ENCODE peak calls at places on chromosomes 16 and 17, in seven cellular contexts. One of them, this sample, is unnamed. For H3K27me3, the result is how much of the 10 kb centered on the place peaks cover.

GRCh38 chr16:80330803-80331202 is 210.0 kb upstream of the DYNLRB2 start:
- DNase-seq in neuronal stem cell: no peak
- DNase-seq in mesendoderm: no peak
- DNase-seq in IMR-90: no peak
- DNase-seq in H1: no peak
- DNase-seq in trophoblast cell: no peak
- DNase-seq in mesenchymal stem cell: no peak
- DNase-seq in this sample: no peak

GRCh38 chr17:59427425-59427921 is 96.0 kb downstream of the YPEL2 start:
- DNase-seq in neuronal stem cell: no peak
- DNase-seq in mesendoderm: peak
- DNase-seq in IMR-90: peak
- DNase-seq in H1: no peak
- DNase-seq in trophoblast cell: peak
- DNase-seq in mesenchymal stem cell: peak
- DNase-seq in this sample: no peak

GRCh38 chr16:9817586-9817985 is 364.6 kb downstream of the GRIN2A start:
- DNase-seq in neuronal stem cell: no peak
- DNase-seq in mesendoderm: no peak
- DNase-seq in IMR-90: no peak
- DNase-seq in H1: no peak
- DNase-seq in trophoblast cell: no peak
- DNase-seq in mesenchymal stem cell: no peak
- DNase-seq in this sample: no peak

GRCh38 chr16:79008869-79009179 is 591.7 kb downstream of the MAF start:
- DNase-seq in neuronal stem cell: no peak
- DNase-seq in mesendoderm: no peak
- DNase-seq in IMR-90: no peak
- DNase-seq in H1: no peak
- DNase-seq in trophoblast cell: no peak
- DNase-seq in mesenchymal stem cell: no peak
- DNase-seq in this sample: no peak

GRCh38 chr16:56983211-56983751 is 6.1 kb upstream of the NLRC5 start:
- DNase-seq in neuronal stem cell: no peak
- DNase-seq in mesendoderm: no peak
- DNase-seq in IMR-90: no peak
- DNase-seq in H1: no peak
- DNase-seq in trophoblast cell: no peak
- DNase-seq in mesenchymal stem cell: no peak
- DNase-seq in this sample: no peak

GRCh38 chr17:55530064-55530463 is 18.8 kb upstream of the SMIM36 start:
- DNase-seq in neuronal stem cell: no peak
- DNase-seq in mesendoderm: no peak
- DNase-seq in IMR-90: no peak
- DNase-seq in H1: no peak
- DNase-seq in trophoblast cell: no peak
- DNase-seq in mesenchymal stem cell: no peak
- DNase-seq in this sample: no peak

GRCh38 chr17:78651551-78651950 is 74.4 kb upstream of the DNAH17 start:
- DNase-seq in neuronal stem cell: no peak
- DNase-seq in mesendoderm: no peak
- DNase-seq in IMR-90: peak
- DNase-seq in H1: no peak
- DNase-seq in trophoblast cell: no peak
- DNase-seq in mesenchymal stem cell: no peak
- DNase-seq in this sample: no peak

GRCh38 chr16:17556276-17557052 is 85.7 kb upstream of the XYLT1 start:
- DNase-seq in neuronal stem cell: peak
- DNase-seq in mesendoderm: peak
- DNase-seq in IMR-90: peak
- DNase-seq in H1: no peak
- DNase-seq in trophoblast cell: peak
- DNase-seq in mesenchymal stem cell: no peak
- DNase-seq in this sample: peak

GRCh38 chr16:85490971-85491771 is 122.0 kb upstream of the GSE1 start:
- DNase-seq in neuronal stem cell: no peak
- DNase-seq in mesendoderm: peak
- DNase-seq in IMR-90: no peak
- DNase-seq in H1: peak
- DNase-seq in trophoblast cell: no peak
- DNase-seq in mesenchymal stem cell: no peak
- DNase-seq in this sample: peak

GRCh38 chr16:70635356-70636016 is 10.9 kb upstream of the IL34 start:
- DNase-seq in neuronal stem cell: peak
- DNase-seq in mesendoderm: no peak
- DNase-seq in IMR-90: peak
- DNase-seq in H1: no peak
- DNase-seq in trophoblast cell: no peak
- DNase-seq in mesenchymal stem cell: peak
- DNase-seq in this sample: no peak

GRCh38 chr17:66676421-66676820 is 158.5 kb upstream of the CACNG5 start:
- DNase-seq in neuronal stem cell: no peak
- DNase-seq in mesendoderm: no peak
- DNase-seq in IMR-90: no peak
- DNase-seq in H1: no peak
- DNase-seq in trophoblast cell: peak
- DNase-seq in mesenchymal stem cell: no peak
- DNase-seq in this sample: no peak

GRCh38 chr16:90027611-90028010 is 8.4 kb upstream of the DBNDD1 start:
- DNase-seq in neuronal stem cell: no peak
- DNase-seq in mesendoderm: no peak
- DNase-seq in IMR-90: no peak
- DNase-seq in H1: no peak
- DNase-seq in trophoblast cell: no peak
- DNase-seq in mesenchymal stem cell: no peak
- DNase-seq in this sample: no peak

GRCh38 chr16:67969286-67970039 is 1.0 kb upstream of the SLC12A4 start:
- DNase-seq in neuronal stem cell: peak
- DNase-seq in mesendoderm: peak
- DNase-seq in IMR-90: no peak
- DNase-seq in H1: peak
- DNase-seq in trophoblast cell: no peak
- DNase-seq in mesenchymal stem cell: peak
- DNase-seq in this sample: peak

GRCh38 chr16:15950869-15951268 is 1.5 kb downstream of the ABCC1 start:
- DNase-seq in neuronal stem cell: no peak
- DNase-seq in mesendoderm: no peak
- DNase-seq in IMR-90: no peak
- DNase-seq in H1: no peak
- DNase-seq in trophoblast cell: no peak
- DNase-seq in mesenchymal stem cell: no peak
- DNase-seq in this sample: no peak

GRCh38 chr17:40810505-40810904 is 10.7 kb upstream of the KRT28 start:
- DNase-seq in neuronal stem cell: no peak
- DNase-seq in mesendoderm: no peak
- DNase-seq in IMR-90: peak
- DNase-seq in H1: no peak
- DNase-seq in trophoblast cell: no peak
- DNase-seq in mesenchymal stem cell: no peak
- DNase-seq in this sample: no peak

GRCh38 chr17:78885956-78886355 is 17.0 kb downstream of the CEP295NL start:
- DNase-seq in neuronal stem cell: no peak
- DNase-seq in mesendoderm: no peak
- DNase-seq in IMR-90: no peak
- DNase-seq in H1: no peak
- DNase-seq in trophoblast cell: peak
- DNase-seq in mesenchymal stem cell: no peak
- DNase-seq in this sample: no peak

GRCh38 chr16:81277681-81278080 is 37.1 kb upstream of the GAN start:
- DNase-seq in neuronal stem cell: no peak
- DNase-seq in mesendoderm: no peak
- DNase-seq in IMR-90: no peak
- DNase-seq in H1: no peak
- DNase-seq in trophoblast cell: peak
- DNase-seq in mesenchymal stem cell: no peak
- DNase-seq in this sample: no peak

GRCh38 chr17:61770043-61770442 is 93.3 kb downstream of the BRIP1 start:
- DNase-seq in neuronal stem cell: no peak
- DNase-seq in mesendoderm: peak
- DNase-seq in IMR-90: peak
- DNase-seq in H1: no peak
- DNase-seq in trophoblast cell: peak
- DNase-seq in mesenchymal stem cell: peak
- DNase-seq in this sample: no peak

GRCh38 chr16:8966781-8967436 is 3.2 kb upstream of the USP7 start:
- DNase-seq in neuronal stem cell: no peak
- DNase-seq in mesendoderm: peak
- DNase-seq in IMR-90: no peak
- DNase-seq in H1: no peak
- DNase-seq in trophoblast cell: no peak
- DNase-seq in mesenchymal stem cell: no peak
- DNase-seq in this sample: no peak

GRCh38 chr17:1834378-1835149 is 4.8 kb downstream of the RPA1 start:
- DNase-seq in neuronal stem cell: no peak
- DNase-seq in mesendoderm: no peak
- DNase-seq in IMR-90: no peak
- DNase-seq in H1: no peak
- DNase-seq in trophoblast cell: no peak
- DNase-seq in mesenchymal stem cell: no peak
- DNase-seq in this sample: no peak

GRCh38 chr17:80997471-80998387 is 6.1 kb downstream of the CHMP6 start:
- DNase-seq in neuronal stem cell: no peak
- DNase-seq in mesendoderm: no peak
- DNase-seq in IMR-90: no peak
- DNase-seq in H1: no peak
- DNase-seq in trophoblast cell: no peak
- DNase-seq in mesenchymal stem cell: no peak
- DNase-seq in this sample: peak

GRCh38 chr16:71467810-71468209 is 5.8 kb upstream of the ZNF23 start:
- DNase-seq in neuronal stem cell: peak
- DNase-seq in mesendoderm: peak
- DNase-seq in IMR-90: peak
- DNase-seq in H1: no peak
- DNase-seq in trophoblast cell: no peak
- DNase-seq in mesenchymal stem cell: peak
- DNase-seq in this sample: peak

GRCh38 chr17:7632492-7632894 is 2.6 kb downstream of the SHBG start:
- DNase-seq in neuronal stem cell: no peak
- DNase-seq in mesendoderm: peak
- DNase-seq in IMR-90: peak
- DNase-seq in H1: peak
- DNase-seq in trophoblast cell: no peak
- DNase-seq in mesenchymal stem cell: peak
- DNase-seq in this sample: peak

GRCh38 chr17:63082273-63082861 is 116.3 kb downstream of the TANC2 start:
- DNase-seq in neuronal stem cell: no peak
- DNase-seq in mesendoderm: peak
- DNase-seq in IMR-90: peak
- DNase-seq in H1: no peak
- DNase-seq in trophoblast cell: no peak
- DNase-seq in mesenchymal stem cell: peak
- DNase-seq in this sample: no peak

GRCh38 chr17:80507965-80508364 is 31.6 kb upstream of the NPTX1 start:
- DNase-seq in neuronal stem cell: no peak
- DNase-seq in mesendoderm: no peak
- DNase-seq in IMR-90: no peak
- DNase-seq in H1: no peak
- DNase-seq in trophoblast cell: no peak
- DNase-seq in mesenchymal stem cell: no peak
- DNase-seq in this sample: no peak

GRCh38 chr16:65583498-65583897 is 461.6 kb upstream of the CDH11 start:
- DNase-seq in neuronal stem cell: no peak
- DNase-seq in mesendoderm: no peak
- DNase-seq in IMR-90: no peak
- DNase-seq in H1: no peak
- DNase-seq in trophoblast cell: no peak
- DNase-seq in mesenchymal stem cell: no peak
- DNase-seq in this sample: no peak
- H4K8ac ChIP-seq in neuronal stem cell: no peak
- H4K8ac ChIP-seq in mesendoderm: no peak
- H4K8ac ChIP-seq in IMR-90: no peak
- H4K8ac ChIP-seq in H1: no peak
- H4K8ac ChIP-seq in trophoblast cell: no peak
- H4K8ac ChIP-seq in mesenchymal stem cell: no peak
- H4K8ac ChIP-seq in this sample: no peak

GRCh38 chr17:48506246-48506645 is 24.6 kb downstream of the HOXB1 start:
- DNase-seq in neuronal stem cell: no peak
- DNase-seq in mesendoderm: no peak
- DNase-seq in IMR-90: no peak
- DNase-seq in H1: no peak
- DNase-seq in trophoblast cell: no peak
- DNase-seq in mesenchymal stem cell: no peak
- DNase-seq in this sample: no peak
- H3K18ac ChIP-seq in neuronal stem cell: no peak
- H3K18ac ChIP-seq in mesendoderm: no peak
- H3K18ac ChIP-seq in IMR-90: no peak
- H3K18ac ChIP-seq in H1: peak
- H3K18ac ChIP-seq in trophoblast cell: peak
- H3K18ac ChIP-seq in mesenchymal stem cell: peak
- H3K18ac ChIP-seq in this sample: no peak

DNA sequence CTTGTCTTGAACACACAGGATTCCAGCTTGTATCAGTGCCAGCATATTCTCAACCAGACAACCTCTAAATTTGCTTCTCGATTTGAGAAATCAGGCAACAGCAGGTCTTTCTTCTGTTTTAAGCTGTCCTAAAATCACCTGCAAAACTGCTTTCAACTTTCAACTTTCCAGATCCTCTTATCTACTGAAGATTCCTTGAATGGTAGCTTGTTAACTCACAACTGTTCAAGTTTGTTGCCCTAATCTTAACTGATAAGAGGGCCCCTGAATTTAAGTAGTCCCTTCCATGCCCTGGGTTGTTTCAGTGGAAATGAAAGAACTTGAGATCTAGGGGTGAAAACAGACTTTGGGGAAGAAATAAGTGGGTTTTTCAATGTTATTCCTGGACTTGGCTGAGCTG is 57.2 kb downstream of the CHD9 start:
- DNase-seq in neuronal stem cell: no peak
- DNase-seq in mesendoderm: peak
- DNase-seq in IMR-90: no peak
- DNase-seq in H1: no peak
- DNase-seq in trophoblast cell: no peak
- DNase-seq in mesenchymal stem cell: no peak
- DNase-seq in this sample: no peak
- H3K27me3 ChIP-seq in neuronal stem cell: under half
- H3K27me3 ChIP-seq in mesendoderm: under half
- H3K27me3 ChIP-seq in IMR-90: under half
- H3K27me3 ChIP-seq in H1: under half
- H3K27me3 ChIP-seq in trophoblast cell: under half
- H3K27me3 ChIP-seq in mesenchymal stem cell: under half
- H3K27me3 ChIP-seq in this sample: under half

GRCh38 chr16:13920510-13920818 is 510 bp downstream of the ERCC4 start:
- DNase-seq in neuronal stem cell: no peak
- DNase-seq in mesendoderm: no peak
- DNase-seq in IMR-90: no peak
- DNase-seq in H1: no peak
- DNase-seq in trophoblast cell: no peak
- DNase-seq in mesenchymal stem cell: no peak
- DNase-seq in this sample: no peak

GRCh38 chr16:13919330-13919682 is 648 bp upstream of the ERCC4 start:
- DNase-seq in neuronal stem cell: no peak
- DNase-seq in mesendoderm: no peak
- DNase-seq in IMR-90: peak
- DNase-seq in H1: no peak
- DNase-seq in trophoblast cell: no peak
- DNase-seq in mesenchymal stem cell: peak
- DNase-seq in this sample: no peak

GRCh38 chr16:13923703-13924298 is 3.8 kb downstream of the ERCC4 start:
- DNase-seq in neuronal stem cell: peak
- DNase-seq in mesendoderm: peak
- DNase-seq in IMR-90: peak
- DNase-seq in H1: no peak
- DNase-seq in trophoblast cell: no peak
- DNase-seq in mesenchymal stem cell: peak
- DNase-seq in this sample: no peak

GRCh38 chr16:13919683-13920509 is at the start of gene ERCC4:
- DNase-seq in neuronal stem cell: peak
- DNase-seq in mesendoderm: peak
- DNase-seq in IMR-90: peak
- DNase-seq in H1: peak
- DNase-seq in trophoblast cell: peak
- DNase-seq in mesenchymal stem cell: peak
- DNase-seq in this sample: peak

GRCh38 chr16:13921328-13921727 is 1.4 kb downstream of the ERCC4 start:
- DNase-seq in neuronal stem cell: no peak
- DNase-seq in mesendoderm: no peak
- DNase-seq in IMR-90: no peak
- DNase-seq in H1: no peak
- DNase-seq in trophoblast cell: no peak
- DNase-seq in mesenchymal stem cell: no peak
- DNase-seq in this sample: no peak
- H4K8ac ChIP-seq in neuronal stem cell: no peak
- H4K8ac ChIP-seq in mesendoderm: no peak
- H4K8ac ChIP-seq in IMR-90: peak
- H4K8ac ChIP-seq in H1: no peak
- H4K8ac ChIP-seq in trophoblast cell: peak
- H4K8ac ChIP-seq in mesenchymal stem cell: peak
- H4K8ac ChIP-seq in this sample: no peak